ENCODE peak calls at places on chromosomes 5 and 9, in six cellular contexts. U is GM23338, X is PC-3, J is SK-N-SH, A is MM.1S, Y is neural progenitor cell. K is an unnamed sample.

GRCh38 chr5:75886706-75887105 is 169.5 kb upstream of the POC5 start:
- DNase-seq in U (no peak), X (peak; percentile 18), J (no peak), A (no peak), Y (no peak), K (no peak)

GRCh38 chr9:135641745-135642144 is 2.4 kb upstream of the GLT6D1 start:
- DNase-seq in U (no peak), X (no peak), J (no peak), A (no peak), Y (no peak), K (no peak)

GRCh38 chr9:1982074-1982473 is 33.1 kb upstream of the SMARCA2 start:
- DNase-seq in U (no peak), X (no peak), J (no peak), A (no peak), Y (no peak), K (no peak)

GRCh38 chr5:178116406-178116885 is 3.1 kb downstream of the N4BP3 start:
- DNase-seq in U (no peak), X (no peak), J (peak; percentile 44), A (no peak), Y (no peak), K (no peak)

GRCh38 chr9:118401551-118401950 is 697.3 kb downstream of the TLR4 start:
- DNase-seq in U (no peak), X (no peak), J (no peak), A (no peak), Y (no peak), K (no peak)

GRCh38 chr5:133819977-133820471 is 148.4 kb downstream of the C5orf15 start:
- DNase-seq in U (no peak), X (no peak), J (no peak), A (peak; percentile 2), Y (no peak), K (no peak)

GRCh38 chr5:109045710-109046109 is 298.0 kb downstream of the FER start:
- DNase-seq in U (no peak), X (no peak), J (no peak), A (no peak), Y (no peak), K (no peak)

GRCh38 chr9:126298319-126298801 is 28.3 kb upstream of the MVB12B start:
- DNase-seq in U (peak; percentile 43), X (no peak), J (no peak), A (no peak), Y (peak; percentile 34), K (no peak)

GRCh38 chr5:40333459-40334241 is 346.1 kb upstream of the PTGER4 start:
- DNase-seq in U (no peak), X (peak; percentile 85), J (no peak), A (no peak), Y (no peak), K (no peak)

GRCh38 chr9:92717201-92718085 is 47.2 kb downstream of the BICD2 start:
- DNase-seq in U (no peak), X (no peak), J (no peak), A (peak; percentile 80), Y (no peak), K (no peak)

GRCh38 chr9:89309608-89310485 is 1.1 kb upstream of the CKS2 start:
- DNase-seq in U (peak; percentile 20), X (no peak), J (peak; percentile 11), A (no peak), Y (peak; percentile 10), K (peak; percentile 68)

GRCh38 chr5:69137807-69138206 is 29.1 kb upstream of the CCNB1 start:
- DNase-seq in U (no peak), X (no peak), J (no peak), A (no peak), Y (no peak), K (no peak)

GRCh38 chr5:39262981-39263380 is 43.6 kb upstream of the FYB1 start:
- DNase-seq in U (no peak), X (no peak), J (no peak), A (no peak), Y (no peak), K (no peak)

GRCh38 chr9:93301291-93301811 is 117.4 kb downstream of the WNK2 start:
- DNase-seq in U (no peak), X (no peak), J (peak; percentile 33), A (no peak), Y (no peak), K (no peak)

GRCh38 chr5:139788294-139788875 is 7.2 kb upstream of the PSD2 start:
- DNase-seq in U (peak; percentile 62), X (no peak), J (no peak), A (no peak), Y (peak; percentile 61), K (no peak)

GRCh38 chr5:129836321-129836720 is 67.9 kb upstream of the CHSY3 start:
- DNase-seq in U (no peak), X (no peak), J (no peak), A (no peak), Y (no peak), K (no peak)

GRCh38 chr5:77239126-77239741 is 28.8 kb downstream of the PDE8B start:
- DNase-seq in U (peak; percentile 19), X (peak; percentile 50), J (peak; percentile 20), A (peak; percentile 23), Y (no peak), K (no peak)

GRCh38 chr9:92484563-92484962 is 2.3 kb upstream of the ASPN start:
- DNase-seq in U (no peak), X (no peak), J (no peak), A (no peak), Y (no peak), K (no peak)

GRCh38 chr9:134410078-134410834 is 84.0 kb downstream of the RXRA start:
- DNase-seq in U (no peak), X (no peak), J (no peak), A (no peak), Y (no peak), K (peak; percentile 57)

GRCh38 chr5:143682221-143682620 is 129.7 kb upstream of the HMHB1 start:
- DNase-seq in U (no peak), X (no peak), J (no peak), A (no peak), Y (no peak), K (no peak)

GRCh38 chr9:84493284-84493947 is 152.9 kb upstream of the SLC28A3 start:
- DNase-seq in U (peak; percentile 39), X (no peak), J (no peak), A (no peak), Y (peak; percentile 7), K (no peak)

GRCh38 chr9:78235296-78235770 is 542 bp upstream of the CEP78 start:
- DNase-seq in U (no peak), X (no peak), J (peak; percentile 17), A (peak; percentile 41), Y (peak; percentile 16), K (no peak)

GRCh38 chr9:135300346-135301141 is 179.0 kb upstream of the PPP1R26 start:
- DNase-seq in U (no peak), X (no peak), J (peak; percentile 33), A (no peak), Y (no peak), K (no peak)

GRCh38 chr5:180313677-180314076 is 21.8 kb upstream of the MAPK9 start:
- DNase-seq in U (peak; percentile 71), X (peak; percentile 90), J (peak; percentile 91), A (no peak), Y (no peak), K (peak; percentile 66)

GRCh38 chr5:16690243-16690839 is 73.5 kb upstream of the RETREG1 start:
- DNase-seq in U (peak; percentile 85), X (peak; percentile 87), J (peak; percentile 76), A (no peak), Y (peak; percentile 77), K (peak; percentile 66)
- TF ChIP-seq CTCF in U (peak; percentile 82), X (peak; percentile 98), J (peak; percentile 77), A (peak; percentile 5), Y (peak; percentile 79), K (peak; percentile 85)

DNA sequence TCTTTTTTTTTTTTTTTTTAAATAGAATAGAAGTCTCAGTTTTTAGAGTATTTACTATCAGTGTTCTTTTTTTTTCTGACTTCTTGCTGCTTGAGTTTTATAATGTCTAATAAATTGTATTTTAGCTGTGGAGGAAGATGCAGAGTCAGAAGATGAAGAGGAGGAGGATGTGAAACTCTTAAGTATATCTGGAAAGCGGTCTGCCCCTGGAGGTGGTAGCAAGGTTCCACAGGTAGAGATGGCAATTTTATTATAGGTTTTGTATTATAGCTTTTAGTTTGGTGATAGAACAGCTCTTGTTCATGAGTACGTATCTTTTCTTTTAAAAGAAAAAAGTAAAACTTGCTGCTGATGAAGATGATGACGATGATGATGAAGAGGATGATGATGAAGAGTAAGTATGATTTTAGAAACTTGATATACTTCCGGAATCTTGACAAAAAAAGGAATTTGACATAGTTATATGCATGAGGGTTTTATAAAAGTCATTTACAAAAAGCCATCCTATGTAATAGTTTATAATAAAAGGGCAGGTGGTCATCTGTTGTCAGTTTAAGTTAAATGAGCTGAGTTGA is 5.0 kb downstream of the NPM1 start:
- DNase-seq in U (no peak), X (no peak), J (no peak), A (no peak), Y (no peak), K (no peak)
- H3F3A ChIP-seq in U (peaks cover 42% of the 10 kb centered on the region), X (peaks cover 16% of the 10 kb centered on the region), J (peaks cover 27% of the 10 kb centered on the region), A (peaks cover 51% of the 10 kb centered on the region), Y (peaks cover 31% of the 10 kb centered on the region), K (peaks cover 93% of the 10 kb centered on the region)

GRCh38 chr5:6435356-6435755 is 13.3 kb upstream of the UBE2QL1 start:
- DNase-seq in U (peak; percentile 81), X (peak; percentile 63), J (no peak), A (peak; percentile 4), Y (peak; percentile 53), K (no peak)
- TF ChIP-seq CTCF in U (peak; percentile 87), X (peak; percentile 81), J (peak; percentile 9), A (peak; percentile 20), Y (peak; percentile 53), K (peak; percentile 43)

DNA sequence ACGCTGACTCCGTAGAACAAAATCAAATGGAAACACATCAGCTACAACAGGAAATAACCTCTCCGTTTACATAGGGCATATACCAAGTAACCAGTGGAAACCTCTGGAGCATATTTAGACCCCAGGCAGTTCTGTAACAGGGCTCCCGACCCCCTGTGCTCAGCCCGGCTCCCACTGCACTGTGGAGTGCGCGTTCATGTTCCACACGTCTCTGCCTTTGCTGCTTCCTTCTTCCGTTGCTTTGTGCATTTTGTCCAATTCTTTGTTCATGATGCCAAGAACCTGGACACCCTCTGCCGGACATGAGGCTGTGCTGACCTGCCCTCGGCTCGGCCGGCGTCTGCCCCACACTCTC is 5.9 kb upstream of the AGPAT2 start:
- DNase-seq in U (no peak), X (no peak), J (no peak), A (no peak), Y (no peak), K (no peak)
- H3F3A ChIP-seq in U (peaks cover 3% of the 10 kb centered on the region), X (no peaks in the 10 kb centered on the region), J (no peaks in the 10 kb centered on the region), A (no peaks in the 10 kb centered on the region), Y (peaks cover 9% of the 10 kb centered on the region), K (peaks cover 37% of the 10 kb centered on the region)

K was measured in PC-9.